ENCODE peak calls at places on chromosomes 11 and 22, in four cellular contexts. One of them, this sample, is unnamed.

GRCh38 chr11:2400761-2401435 is 348 bp downstream of the TSSC4 start:
- DNase-seq in SK-N-SH: no peak
- DNase-seq in HCT116: no peak
- DNase-seq in GM12878: no peak
- DNase-seq in this sample: no peak

GRCh38 chr11:71179877-71180276 is 72.5 kb downstream of the SHANK2 start:
- DNase-seq in SK-N-SH: no peak
- DNase-seq in HCT116: no peak
- DNase-seq in GM12878: no peak
- DNase-seq in this sample: peak; percentile 50

GRCh38 chr11:26623076-26623666 is 51.1 kb upstream of the MUC15 start:
- DNase-seq in SK-N-SH: no peak
- DNase-seq in HCT116: no peak
- DNase-seq in GM12878: no peak
- DNase-seq in this sample: no peak

GRCh38 chr11:118224512-118225180 is at the start of gene JAML:
- DNase-seq in HCT116: no peak
- DNase-seq in GM12878: no peak
- DNase-seq in SK-N-SH: no peak
- DNase-seq in this sample: no peak

GRCh38 chr11:16787035-16787744 is 48.7 kb downstream of the C11orf58 start:
- DNase-seq in HCT116: no peak
- DNase-seq in GM12878: no peak
- DNase-seq in SK-N-SH: no peak
- DNase-seq in this sample: no peak

GRCh38 chr11:33695051-33695566 is 5.5 kb downstream of the C11orf91 start:
- DNase-seq in GM12878: no peak
- DNase-seq in SK-N-SH: no peak
- DNase-seq in HCT116: no peak
- DNase-seq in this sample: no peak

GRCh38 chr11:76005746-76006145 is 190.7 kb downstream of the UVRAG start:
- DNase-seq in GM12878: no peak
- DNase-seq in SK-N-SH: no peak
- DNase-seq in HCT116: no peak
- DNase-seq in this sample: no peak

GRCh38 chr22:44574057-44574456 is 76.0 kb upstream of the RTL6 start:
- DNase-seq in GM12878: no peak
- DNase-seq in SK-N-SH: no peak
- DNase-seq in HCT116: peak; percentile 19
- DNase-seq in this sample: no peak

GRCh38 chr11:76624515-76625379 is 45.8 kb downstream of the LRRC32 start:
- DNase-seq in GM12878: no peak
- DNase-seq in SK-N-SH: peak; percentile 49
- DNase-seq in HCT116: no peak
- DNase-seq in this sample: no peak

GRCh38 chr22:41683616-41684015 is 5.1 kb downstream of the SNU13 start:
- DNase-seq in SK-N-SH: no peak
- DNase-seq in HCT116: no peak
- DNase-seq in GM12878: no peak
- DNase-seq in this sample: no peak
- TF ChIP-seq JUND in SK-N-SH: no peak
- TF ChIP-seq JUND in HCT116: no peak
- TF ChIP-seq JUND in GM12878: no peak
- TF ChIP-seq JUND in this sample: no peak

DNA sequence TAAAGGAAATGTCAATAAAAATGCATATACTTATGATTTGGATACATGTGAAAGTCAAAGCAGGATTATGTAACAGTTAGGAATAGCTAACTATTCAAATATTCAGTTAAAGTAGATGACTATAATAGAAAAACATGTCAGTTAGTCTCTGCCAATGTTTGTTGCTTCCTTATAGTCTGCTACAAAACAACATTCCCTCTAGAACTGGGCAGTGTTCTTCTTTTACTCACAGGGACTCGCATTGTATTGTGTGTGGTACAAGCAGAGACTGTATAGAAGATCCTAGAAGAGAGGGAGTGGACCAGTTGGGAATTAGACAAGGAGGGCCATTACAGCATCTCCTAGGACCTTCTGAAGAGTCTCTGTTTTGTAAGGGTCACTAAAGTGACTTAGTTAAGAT is 10.6 kb downstream of the ACAT1 start:
- DNase-seq in SK-N-SH: no peak
- DNase-seq in HCT116: no peak
- DNase-seq in GM12878: no peak
- DNase-seq in this sample: no peak
- TF ChIP-seq JUND in SK-N-SH: no peak
- TF ChIP-seq JUND in HCT116: no peak
- TF ChIP-seq JUND in GM12878: no peak
- TF ChIP-seq JUND in this sample: no peak

GRCh38 chr22:36926721-36927435 is 13.4 kb downstream of the CSF2RB start:
- DNase-seq in GM12878: no peak
- DNase-seq in HCT116: no peak
- DNase-seq in SK-N-SH: no peak
- DNase-seq in this sample: no peak
- TF ChIP-seq JUND in GM12878: no peak
- TF ChIP-seq JUND in HCT116: no peak
- TF ChIP-seq JUND in SK-N-SH: no peak
- TF ChIP-seq JUND in this sample: no peak

GRCh38 chr11:128061321-128061871 is 526.0 kb downstream of the ETS1 start:
- DNase-seq in GM12878: no peak
- DNase-seq in HCT116: no peak
- DNase-seq in SK-N-SH: no peak
- DNase-seq in this sample: peak; percentile 51
- TF ChIP-seq JUND in GM12878: no peak
- TF ChIP-seq JUND in HCT116: no peak
- TF ChIP-seq JUND in SK-N-SH: peak; percentile 41
- TF ChIP-seq JUND in this sample: peak; percentile 74

DNA sequence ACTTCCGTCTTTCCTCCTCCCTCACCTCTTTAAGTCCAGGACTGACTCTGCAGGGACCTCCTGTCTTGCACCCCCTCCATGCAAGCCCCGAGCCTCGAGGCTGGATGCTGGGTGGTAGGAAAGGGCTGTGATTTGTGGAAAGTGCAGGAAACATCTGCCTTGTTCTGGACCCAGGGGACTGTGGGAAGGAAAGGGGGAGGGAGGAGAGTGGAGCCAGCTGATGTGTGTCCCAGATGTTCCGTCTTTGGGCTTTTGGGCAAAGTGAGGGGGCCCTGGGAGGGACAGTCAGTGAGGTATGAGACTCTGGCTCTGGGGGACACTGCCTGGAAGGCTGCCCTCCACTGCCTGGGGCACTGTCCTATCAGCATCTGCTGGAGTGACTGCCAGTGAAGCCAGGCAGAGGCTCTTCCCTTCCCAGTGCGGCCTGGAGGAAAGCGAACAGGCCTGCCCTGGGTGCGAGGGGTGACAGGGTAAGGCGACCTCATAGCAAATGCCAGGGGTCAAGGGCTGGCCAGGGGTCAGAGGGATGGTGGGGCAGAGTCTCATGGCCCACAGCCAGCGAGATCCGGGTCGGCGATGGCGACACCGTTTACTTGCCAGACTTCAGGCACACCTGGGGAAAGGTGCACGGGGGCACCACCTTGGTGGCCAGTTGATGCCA is 1.7 kb downstream of the MRGPRD start:
- DNase-seq in SK-N-SH: peak; percentile 59
- DNase-seq in HCT116: no peak
- DNase-seq in GM12878: no peak
- DNase-seq in this sample: no peak
- TF ChIP-seq JUND in SK-N-SH: no peak
- TF ChIP-seq JUND in HCT116: no peak
- TF ChIP-seq JUND in GM12878: no peak
- TF ChIP-seq JUND in this sample: no peak

GRCh38 chr11:19892876-19893275 is 180.2 kb downstream of the NAV2 start:
- DNase-seq in SK-N-SH: no peak
- DNase-seq in HCT116: no peak
- DNase-seq in GM12878: no peak
- DNase-seq in this sample: no peak

GRCh38 chr11:19891050-19891449 is 178.4 kb downstream of the NAV2 start:
- DNase-seq in SK-N-SH: no peak
- DNase-seq in HCT116: no peak
- DNase-seq in GM12878: no peak
- DNase-seq in this sample: no peak

GRCh38 chr11:19890308-19890707 is 177.7 kb downstream of the NAV2 start:
- DNase-seq in SK-N-SH: no peak
- DNase-seq in HCT116: no peak
- DNase-seq in GM12878: no peak
- DNase-seq in this sample: no peak

GRCh38 chr11:19889531-19889930 is 176.9 kb downstream of the NAV2 start:
- DNase-seq in HCT116: no peak
- DNase-seq in SK-N-SH: no peak
- DNase-seq in GM12878: no peak
- DNase-seq in this sample: no peak

DNA sequence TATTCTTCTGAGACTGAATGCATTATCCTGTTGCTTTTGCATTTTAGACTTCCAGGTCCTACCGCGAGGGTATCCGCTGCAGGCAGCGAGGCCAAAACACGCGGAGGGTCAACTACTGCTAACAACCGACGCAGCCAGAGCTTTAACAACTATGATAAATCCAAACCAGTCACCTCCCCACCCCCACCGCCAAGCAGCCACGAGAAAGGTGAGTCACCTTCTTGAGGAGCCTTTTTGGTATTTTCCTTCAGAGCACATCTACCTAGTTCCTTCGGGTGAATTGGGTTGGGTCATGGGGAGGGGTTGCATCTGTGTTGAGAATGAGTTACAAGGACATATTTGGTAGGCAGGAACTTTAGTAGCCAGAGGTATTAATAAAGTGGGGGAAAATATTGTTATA is 179.8 kb downstream of the NAV2 start:
- DNase-seq in GM12878: no peak
- DNase-seq in SK-N-SH: no peak
- DNase-seq in HCT116: no peak
- DNase-seq in this sample: no peak
- TF ChIP-seq JUND in GM12878: no peak
- TF ChIP-seq JUND in SK-N-SH: no peak
- TF ChIP-seq JUND in HCT116: peak; percentile 19
- TF ChIP-seq JUND in this sample: no peak

DNA sequence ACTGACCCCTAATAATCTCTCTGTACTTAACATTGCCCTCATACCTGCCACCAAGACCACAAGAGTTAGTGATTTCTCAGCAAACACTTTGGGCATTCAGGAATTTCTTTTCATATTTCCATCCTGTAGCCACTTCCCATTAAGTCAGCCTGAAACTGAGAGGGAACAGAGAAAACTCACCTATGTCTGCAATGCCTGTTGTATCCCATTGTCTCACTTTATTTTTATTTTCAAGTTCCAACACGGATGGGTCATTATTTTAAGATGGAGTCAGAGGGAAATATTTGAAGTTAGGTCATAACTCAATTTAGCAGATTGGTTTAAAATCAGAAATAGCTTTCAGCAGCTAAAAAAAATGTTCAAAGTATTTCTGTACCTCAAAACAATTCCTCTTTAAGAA is 937.8 kb upstream of the CHORDC1 start:
- DNase-seq in HCT116: no peak
- DNase-seq in GM12878: no peak
- DNase-seq in SK-N-SH: no peak
- DNase-seq in this sample: no peak
- TF ChIP-seq JUND in HCT116: no peak
- TF ChIP-seq JUND in GM12878: no peak
- TF ChIP-seq JUND in SK-N-SH: no peak
- TF ChIP-seq JUND in this sample: no peak

GRCh38 chr22:36922752-36923457 is 9.5 kb downstream of the CSF2RB start:
- DNase-seq in GM12878: no peak
- DNase-seq in HCT116: no peak
- DNase-seq in SK-N-SH: no peak
- DNase-seq in this sample: no peak

GRCh38 chr22:36924151-36924698 is 10.8 kb downstream of the CSF2RB start:
- DNase-seq in SK-N-SH: no peak
- DNase-seq in HCT116: no peak
- DNase-seq in GM12878: no peak
- DNase-seq in this sample: no peak

GRCh38 chr22:36923458-36923784 is 10.0 kb downstream of the CSF2RB start:
- DNase-seq in SK-N-SH: no peak
- DNase-seq in GM12878: no peak
- DNase-seq in HCT116: no peak
- DNase-seq in this sample: no peak

GRCh38 chr22:36921309-36922096 is 8.1 kb downstream of the CSF2RB start:
- DNase-seq in SK-N-SH: no peak
- DNase-seq in HCT116: no peak
- DNase-seq in GM12878: peak; percentile 69
- DNase-seq in this sample: no peak

GRCh38 chr22:36922097-36922608 is 8.7 kb downstream of the CSF2RB start:
- DNase-seq in GM12878: no peak
- DNase-seq in SK-N-SH: no peak
- DNase-seq in HCT116: no peak
- DNase-seq in this sample: peak; percentile 73
- TF ChIP-seq JUND in GM12878: no peak
- TF ChIP-seq JUND in SK-N-SH: no peak
- TF ChIP-seq JUND in HCT116: no peak
- TF ChIP-seq JUND in this sample: no peak

GRCh38 chr11:44777537-44778199 is 50.9 kb downstream of the TSPAN18 start:
- DNase-seq in SK-N-SH: no peak
- DNase-seq in HCT116: no peak
- DNase-seq in GM12878: no peak
- DNase-seq in this sample: no peak
- TF ChIP-seq JUND in SK-N-SH: no peak
- TF ChIP-seq JUND in HCT116: no peak
- TF ChIP-seq JUND in GM12878: no peak
- TF ChIP-seq JUND in this sample: no peak

DNA sequence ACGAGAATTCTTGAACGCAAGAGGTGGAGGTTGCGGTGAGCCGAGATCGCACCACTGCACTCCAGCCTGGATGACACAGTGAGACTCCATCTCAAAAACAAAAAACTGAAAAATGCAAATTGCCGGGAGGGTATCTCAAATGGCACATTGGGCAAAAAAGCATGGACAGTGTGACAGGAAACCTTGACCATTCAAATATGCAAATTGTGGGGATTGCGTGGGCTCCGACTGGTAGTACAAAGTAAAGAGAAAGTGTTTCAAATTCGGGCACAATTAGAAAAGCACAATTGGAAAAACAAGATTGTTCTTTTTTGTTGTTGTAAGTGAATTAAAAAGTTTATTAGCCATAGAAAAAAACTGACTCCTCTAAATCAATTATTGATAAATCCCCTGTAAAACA is 56.7 kb upstream of the NUP160 start:
- DNase-seq in GM12878: no peak
- DNase-seq in SK-N-SH: no peak
- DNase-seq in HCT116: no peak
- DNase-seq in this sample: no peak
- TF ChIP-seq JUND in GM12878: no peak
- TF ChIP-seq JUND in SK-N-SH: no peak
- TF ChIP-seq JUND in HCT116: no peak
- TF ChIP-seq JUND in this sample: no peak